ENCODE peak calls at places on chromosome 21, in five cellular contexts. C is lung; X is HT-29; I is iPS DF 6.9; H is activated T-helper 1 cell treated with anti-CD3 and anti-CD28 coated beads, Interleukin-2, amount 50 U/mL, for 16 hours. D is an unnamed sample.
A peak's percentile ranks its signal among the peaks of the same experiment; 100 is the strongest.

GRCh38 chr21:15967661-15968060 is 237.9 kb downstream of the USP25 start:
- DNase-seq in X (no peak), I (no peak), H (no peak), C (no peak), D (peak; percentile 11)

GRCh38 chr21:44926364-44927101 is 5.8 kb upstream of the ITGB2 start:
- DNase-seq in I (no peak), H (no peak), X (no peak), C (no peak), D (no peak)

GRCh38 chr21:46080171-46081021 is 17.5 kb upstream of the COL6A2 start:
- DNase-seq in X (no peak), H (no peak), I (no peak), C (peak; percentile 28), D (no peak)

GRCh38 chr21:42685036-42685435 is 31.6 kb downstream of the PDE9A start:
- DNase-seq in H (no peak), I (no peak), X (no peak), C (no peak), D (no peak)

GRCh38 chr21:15104470-15104869 is 39.7 kb upstream of the NRIP1 start:
- DNase-seq in I (no peak), C (no peak), H (no peak), X (no peak), D (no peak)

GRCh38 chr21:26769613-26770188 is 75.5 kb downstream of the ADAMTS1 start:
- DNase-seq in H (no peak), I (no peak), C (no peak), X (peak; percentile 6), D (peak; percentile 63)

GRCh38 chr21:15192243-15192642 is 127.4 kb upstream of the NRIP1 start:
- DNase-seq in X (peak; percentile 77), I (no peak), H (no peak), C (no peak), D (no peak)

GRCh38 chr21:42122398-42122797 is 51.3 kb downstream of the UMODL1 start:
- DNase-seq in C (no peak), X (no peak), H (no peak), I (no peak), D (no peak)

GRCh38 chr21:29130234-29130993 is at the start of gene MAP3K7CL:
- DNase-seq in C (peak; percentile 46), I (no peak), X (no peak), H (no peak), D (no peak)

GRCh38 chr21:29343517-29343916 is 44.8 kb downstream of the BACH1 start:
- DNase-seq in X (no peak), H (no peak), C (no peak), I (no peak), D (no peak)

GRCh38 chr21:28714795-28715464 is 277.7 kb downstream of the LTN1 start:
- DNase-seq in C (no peak), H (no peak), I (no peak), X (no peak), D (peak; percentile 55)

GRCh38 chr21:36513430-36513829 is 33.5 kb upstream of the CLDN14 start:
- DNase-seq in C (no peak), H (no peak), X (no peak), I (no peak), D (no peak)